ENCODE peak calls at places on chromosome 3, in five cellular contexts. U is prostate gland, R is colonic mucosa, Q is kidney, A is ovary. Z is an unnamed sample.

GRCh38 chr3:20857636-20858035 is 671.6 kb upstream of the SGO1 start:
- DNase-seq in U (no peak), A (no peak), R (no peak), Q (no peak), Z (no peak)

GRCh38 chr3:173410836-173411235 is 13.3 kb downstream of the NLGN1 start:
- DNase-seq in U (no peak), A (no peak), R (no peak), Q (no peak), Z (no peak)

GRCh38 chr3:184067573-184068055 is 14.8 kb downstream of the HTR3C start:
- DNase-seq in A (no peak), Q (no peak), R (no peak), U (no peak), Z (no peak)

GRCh38 chr3:128481438-128481942 is 11.5 kb downstream of the GATA2 start:
- DNase-seq in A (no peak), Q (peak; percentile 88), R (no peak), U (no peak), Z (no peak)

GRCh38 chr3:164370970-164371369 is 707.3 kb downstream of the SI start:
- DNase-seq in R (no peak), U (no peak), A (no peak), Q (no peak), Z (no peak)

GRCh38 chr3:6861331-6861988 is 545 bp downstream of the GRM7 start:
- DNase-seq in Q (no peak), R (no peak), U (no peak), A (no peak), Z (no peak)

GRCh38 chr3:61903931-61904657 is 342.7 kb downstream of the PTPRG start:
- DNase-seq in Q (no peak), R (peak; percentile 21), A (no peak), U (no peak), Z (no peak)

GRCh38 chr3:45489730-45490309 is 101.4 kb downstream of the LARS2 start:
- DNase-seq in A (no peak), Q (no peak), R (no peak), U (no peak), Z (no peak)

GRCh38 chr3:101643861-101644613 is 32.9 kb downstream of the ZBTB11 start:
- DNase-seq in Q (no peak), R (no peak), A (no peak), U (no peak), Z (no peak)

GRCh38 chr3:23377928-23378672 is 175.0 kb downstream of the UBE2E2 start:
- DNase-seq in Q (no peak), U (no peak), R (no peak), A (no peak), Z (no peak)

GRCh38 chr3:10395671-10396070 is 74.8 kb upstream of the SEC13 start:
- DNase-seq in Q (no peak), U (no peak), R (no peak), A (no peak), Z (no peak)

GRCh38 chr3:194395767-194396527 is 3.1 kb downstream of the GP5 start:
- DNase-seq in R (peak; percentile 64), U (no peak), A (peak; percentile 79), Q (no peak), Z (no peak)

GRCh38 chr3:107082527-107082926 is 294.7 kb upstream of the CCDC54 start:
- DNase-seq in R (no peak), A (no peak), U (no peak), Q (no peak), Z (no peak)

GRCh38 chr3:133283958-133284807 is 115.7 kb upstream of the BFSP2 start:
- DNase-seq in R (no peak), A (no peak), Q (no peak), U (no peak), Z (no peak)

GRCh38 chr3:127275287-127275781 is 12.5 kb downstream of the PRR20G start:
- DNase-seq in Q (no peak), R (no peak), U (no peak), A (no peak), Z (no peak)

GRCh38 chr3:119769394-119770149 is 12.3 kb upstream of the NR1I2 start:
- DNase-seq in A (no peak), R (no peak), Q (no peak), U (no peak), Z (no peak)

GRCh38 chr3:55662683-55663082 is 175.6 kb upstream of the WNT5A start:
- DNase-seq in R (no peak), Q (no peak), U (no peak), A (no peak), Z (no peak)

GRCh38 chr3:53155763-53156162 is 5.2 kb upstream of the PRKCD start:
- DNase-seq in R (peak; percentile 87), U (peak; percentile 92), Q (peak; percentile 87), A (no peak), Z (peak; percentile 92)

GRCh38 chr3:53153914-53154434 is 7.0 kb upstream of the PRKCD start:
- DNase-seq in Q (no peak), R (no peak), U (no peak), A (no peak), Z (no peak)

GRCh38 chr3:53154731-53155320 is 6.2 kb upstream of the PRKCD start:
- DNase-seq in U (no peak), Q (no peak), A (no peak), R (no peak), Z (peak; percentile 63)

GRCh38 chr3:53157974-53158580 is 2.9 kb upstream of the PRKCD start:
- DNase-seq in A (no peak), Q (no peak), R (no peak), U (no peak), Z (no peak)

GRCh38 chr3:53156368-53156834 is 4.6 kb upstream of the PRKCD start:
- DNase-seq in A (no peak), R (peak; percentile 85), U (no peak), Q (no peak), Z (peak; percentile 62)
- H3K4me1 ChIP-seq in A (peaks cover 7% of the 10 kb centered on the region), R (peaks cover 14% of the 10 kb centered on the region), U (peaks cover 38% of the 10 kb centered on the region), Q (peaks cover 61% of the 10 kb centered on the region), Z (peaks cover 78% of the 10 kb centered on the region)

GRCh38 chr3:87298111-87298718 is 21.8 kb upstream of the POU1F1 start:
- DNase-seq in R (no peak), A (no peak), Q (no peak), U (no peak), Z (no peak)
- TF ChIP-seq CTCF in R (peak; percentile 63), A (peak; percentile 26), Q (peak; percentile 57), U (peak; percentile 86), Z (peak; percentile 31)

GRCh38 chr3:73955671-73956070 is 330.9 kb upstream of the PDZRN3 start:
- DNase-seq in R (no peak), U (no peak), Q (no peak), A (no peak), Z (no peak)
- H3K4me1 ChIP-seq in R (no peaks in the 10 kb centered on the region), U (no peaks in the 10 kb centered on the region), Q (no peaks in the 10 kb centered on the region), A (no peaks in the 10 kb centered on the region), Z (no peaks in the 10 kb centered on the region)

GRCh38 chr3:195554458-195554857 is 11.3 kb upstream of the PPP1R2 start:
- DNase-seq in A (no peak), Q (no peak), R (no peak), U (no peak), Z (no peak)

GRCh38 chr3:195557327-195557726 is 14.2 kb upstream of the PPP1R2 start:
- DNase-seq in U (no peak), Q (no peak), R (peak; percentile 52), A (no peak), Z (no peak)

GRCh38 chr3:195555110-195555509 is 12.0 kb upstream of the PPP1R2 start:
- DNase-seq in R (no peak), U (no peak), Q (no peak), A (no peak), Z (no peak)

GRCh38 chr3:195558602-195559001 is 15.5 kb upstream of the PPP1R2 start:
- DNase-seq in A (no peak), R (peak; percentile 76), Q (no peak), U (no peak), Z (no peak)

DNA sequence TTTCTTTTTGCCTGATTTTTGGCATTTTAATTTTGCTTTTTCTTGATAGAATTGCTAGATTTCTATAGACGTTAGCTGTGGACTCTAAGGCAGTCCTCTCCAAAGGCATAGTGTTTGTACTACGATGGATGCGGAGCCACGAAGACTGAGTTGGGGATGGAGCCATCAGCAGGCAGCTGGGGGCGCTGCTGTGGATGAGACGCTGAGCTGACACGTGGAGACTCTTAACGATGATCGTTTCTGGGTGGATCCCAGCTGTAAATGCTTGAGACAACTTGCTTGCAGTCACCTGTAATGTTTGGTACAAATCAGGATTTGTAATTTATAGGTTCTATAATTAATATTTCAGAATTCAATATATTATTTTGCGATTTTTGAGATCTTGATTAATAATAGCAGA is 13.3 kb upstream of the PPP1R2 start:
- DNase-seq in Q (no peak), A (no peak), U (no peak), R (no peak), Z (no peak)
- TF ChIP-seq CTCF in Q (no peak), A (no peak), U (no peak), R (peak; percentile 19), Z (no peak)

GRCh38 chr3:46626039-46626438 is 13.7 kb downstream of the FAM240A start:
- DNase-seq in U (no peak), R (no peak), Q (no peak), A (no peak), Z (no peak)

GRCh38 chr3:46627078-46627477 is 14.8 kb downstream of the FAM240A start:
- DNase-seq in Q (no peak), U (no peak), A (no peak), R (no peak), Z (no peak)

GRCh38 chr3:46624976-46625490 is 12.7 kb downstream of the FAM240A start:
- DNase-seq in U (no peak), A (no peak), R (no peak), Q (no peak), Z (no peak)

GRCh38 chr3:46619845-46620778 is 7.8 kb downstream of the FAM240A start:
- DNase-seq in A (no peak), R (no peak), U (no peak), Q (no peak), Z (no peak)

GRCh38 chr3:46624533-46624932 is 12.2 kb downstream of the FAM240A start:
- DNase-seq in U (no peak), R (no peak), Q (no peak), A (no peak), Z (no peak)
- H3K4me1 ChIP-seq in U (peaks cover 3% of the 10 kb centered on the region), R (no peaks in the 10 kb centered on the region), Q (peaks cover under 1% of the 10 kb centered on the region), A (peaks cover 6% of the 10 kb centered on the region), Z (no peaks in the 10 kb centered on the region)

GRCh38 chr3:66744986-66745385 is 244.2 kb upstream of the LRIG1 start:
- DNase-seq in R (no peak), U (no peak), Q (no peak), A (no peak), Z (no peak)

GRCh38 chr3:66747251-66747650 is 246.4 kb upstream of the LRIG1 start:
- DNase-seq in R (no peak), Q (no peak), A (no peak), U (no peak), Z (no peak)

GRCh38 chr3:66751842-66752241 is 246.3 kb upstream of the KBTBD8 start:
- DNase-seq in A (no peak), Q (no peak), U (no peak), R (no peak), Z (no peak)

GRCh38 chr3:66747688-66748087 is 246.9 kb upstream of the LRIG1 start:
- DNase-seq in R (no peak), U (no peak), A (no peak), Q (no peak), Z (no peak)

GRCh38 chr3:66748175-66748876 is 247.5 kb upstream of the LRIG1 start:
- DNase-seq in A (no peak), R (no peak), Q (no peak), U (no peak), Z (no peak)
- TF ChIP-seq CTCF in A (no peak), R (no peak), Q (no peak), U (no peak), Z (no peak)